ENCODE peak calls at places on chromosomes 2 and 18, in nine cellular contexts. Q, L, Y, O, G, K, D, P and M are unnamed samples.
A peak's percentile ranks its signal among the peaks of the same experiment; 100 is the strongest.

GRCh38 chr2:222452422-222452950 is 28.1 kb downstream of the SGPP2 start:
- DNase-seq in Q (no peak), L (no peak), Y (no peak), O (no peak), G (no peak), K (peak; percentile 37), D (no peak), P (no peak), M (no peak)

GRCh38 chr2:204234879-204235278 is 298.3 kb downstream of the ICOS start:
- DNase-seq in Q (no peak), L (no peak), Y (no peak), O (no peak), G (no peak), K (peak; percentile 5), D (no peak), P (no peak), M (no peak)

GRCh38 chr2:37085731-37086147 is 1.4 kb downstream of the GPATCH11 start:
- DNase-seq in Q (no peak), L (no peak), Y (no peak), O (peak; percentile 30), G (no peak), K (peak; percentile 59), D (no peak), P (no peak), M (no peak)

GRCh38 chr18:62437520-62438329 is 85.1 kb upstream of the ZCCHC2 start:
- DNase-seq in Q (no peak), L (no peak), Y (no peak), O (no peak), G (peak; percentile 57), K (no peak), D (no peak), P (no peak), M (peak; percentile 80)

GRCh38 chr2:212427031-212427430 is 111.6 kb downstream of the ERBB4 start:
- DNase-seq in Q (no peak), L (no peak), Y (no peak), O (no peak), G (no peak), K (no peak), D (no peak), P (no peak), M (no peak)

GRCh38 chr2:241554610-241555322 is 3.8 kb upstream of the BOK start:
- DNase-seq in Q (no peak), L (no peak), Y (no peak), O (no peak), G (no peak), K (no peak), D (no peak), P (no peak), M (no peak)

GRCh38 chr2:210663574-210663973 is 107.2 kb downstream of the CPS1 start:
- DNase-seq in Q (no peak), L (no peak), Y (no peak), O (peak; percentile 1), G (peak; percentile 39), K (peak; percentile 8), D (peak; percentile 2), P (no peak), M (no peak)

GRCh38 chr2:98027955-98028593 is 32.3 kb upstream of the TMEM131 start:
- DNase-seq in Q (no peak), L (no peak), Y (no peak), O (no peak), G (no peak), K (peak; percentile 64), D (no peak), P (no peak), M (no peak)

GRCh38 chr2:100976634-100977391 is 25.3 kb upstream of the RPL31 start:
- DNase-seq in Q (no peak), L (no peak), Y (no peak), O (peak; percentile 82), G (no peak), K (peak; percentile 82), D (no peak), P (peak; percentile 52), M (peak; percentile 26)

GRCh38 chr2:4732560-4732959 is 959.6 kb upstream of the SOX11 start:
- DNase-seq in Q (no peak), L (no peak), Y (no peak), O (no peak), G (no peak), K (no peak), D (no peak), P (no peak), M (no peak)

GRCh38 chr2:140695163-140695562 is 1435.7 kb downstream of the LRP1B start:
- DNase-seq in Q (no peak), L (no peak), Y (no peak), O (no peak), G (no peak), K (no peak), D (no peak), P (no peak), M (no peak)

GRCh38 chr2:33510589-33510968 is 34.1 kb downstream of the RASGRP3 start:
- DNase-seq in Q (no peak), L (no peak), Y (no peak), O (no peak), G (no peak), K (no peak), D (no peak), P (no peak), M (no peak)